ENCODE peak calls at places on chromosomes 4 and X, in four cellular contexts. J is A549, R is GM12878, P is HepG2. M is an unnamed sample.

GRCh38 chr4:63348735-63349673 is 1060.2 kb downstream of the TECRL start:
- DNase-seq in J (no peak), R (no peak), P (no peak), M (no peak)

GRCh38 chrX:68599256-68600152 is 48.0 kb upstream of the STARD8 start:
- DNase-seq in P (no peak), R (no peak), J (peak), M (peak)

GRCh38 chr4:6492861-6493667 is 20.6 kb upstream of the PPP2R2C start:
- DNase-seq in R (no peak), J (no peak), P (no peak), M (no peak)

GRCh38 chr4:27759621-27760020 is 899.0 kb downstream of the STIM2 start:
- DNase-seq in J (no peak), R (no peak), P (no peak), M (no peak)

GRCh38 chrX:40773809-40774208 is 38.5 kb upstream of the MED14 start:
- DNase-seq in R (no peak), J (no peak), P (no peak), M (no peak)

GRCh38 chr4:3174371-3175338 is 74.3 kb upstream of the MSANTD1 start:
- DNase-seq in P (no peak), J (no peak), R (no peak), M (no peak)

GRCh38 chrX:25523574-25523973 is 507.8 kb upstream of the ARX start:
- DNase-seq in R (no peak), P (peak), J (peak), M (no peak)

GRCh38 chr4:9792381-9792780 is 10.9 kb downstream of the DRD5 start:
- DNase-seq in J (no peak), P (no peak), R (no peak), M (no peak)

GRCh38 chrX:96538104-96538725 is 146.4 kb upstream of the DIAPH2 start:
- DNase-seq in P (no peak), J (no peak), R (no peak), M (no peak)

GRCh38 chr4:141432000-141432712 is 204.2 kb upstream of the IL15 start:
- DNase-seq in R (no peak), P (no peak), J (no peak), M (no peak)

GRCh38 chr4:5365071-5366008 is 314.1 kb downstream of the STK32B start:
- DNase-seq in J (peak), P (peak), R (peak), M (no peak)

GRCh38 chr4:150211016-150211415 is 132.8 kb downstream of the DCLK2 start:
- DNase-seq in J (no peak), R (no peak), P (no peak), M (no peak)

GRCh38 chrX:44157858-44158257 is 184.7 kb upstream of the NDP start:
- DNase-seq in R (no peak), J (no peak), P (no peak), M (no peak)

GRCh38 chrX:16807548-16807947 is 21.3 kb downstream of the TXLNG start:
- DNase-seq in R (no peak), J (no peak), P (no peak), M (no peak)

GRCh38 chrX:133722756-133723155 is 262.6 kb downstream of the GPC3 start:
- DNase-seq in P (no peak), R (no peak), J (no peak), M (no peak)

GRCh38 chr4:54898163-54898562 is 227.2 kb downstream of the KDR start:
- DNase-seq in P (no peak), R (no peak), J (no peak), M (no peak)

GRCh38 chrX:107324493-107325310 is 118.3 kb downstream of the DNAAF6 start:
- DNase-seq in P (no peak), J (peak), R (no peak), M (peak)

GRCh38 chr4:183834252-183834651 is 70.9 kb upstream of the STOX2 start:
- DNase-seq in J (no peak), P (no peak), R (no peak), M (no peak)

GRCh38 chr4:72255269-72255668 is 223.5 kb downstream of the NPFFR2 start:
- DNase-seq in J (no peak), R (no peak), P (no peak), M (no peak)

GRCh38 chr4:149718500-149718899 is 97.1 kb downstream of the IQCM start:
- DNase-seq in R (no peak), P (no peak), J (no peak), M (no peak)

DNA sequence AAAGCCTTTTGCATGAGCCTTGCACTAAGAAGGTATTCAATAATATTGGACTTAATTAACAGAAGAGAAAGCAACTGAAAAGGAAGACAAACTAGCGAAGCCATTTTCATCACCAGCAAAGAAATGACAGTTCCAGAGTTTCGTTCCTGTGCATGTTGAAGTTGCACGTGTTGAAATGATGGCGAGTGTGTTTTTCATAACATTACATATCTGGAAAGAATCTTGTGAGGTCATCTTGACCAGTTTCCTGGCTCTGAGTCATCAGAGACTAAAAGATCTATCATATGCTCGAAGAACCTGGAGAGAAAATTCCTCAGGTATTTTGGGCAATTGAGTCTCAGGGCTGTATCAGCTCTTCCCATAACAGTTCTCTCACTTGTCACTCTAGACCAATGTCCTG is 106.2 kb upstream of the MAML3 start:
- DNase-seq in J (peak), P (no peak), R (no peak), M (no peak)
- TF ChIP-seq BHLHE40 in J (no peak), P (no peak), R (no peak), M (no peak)

DNA sequence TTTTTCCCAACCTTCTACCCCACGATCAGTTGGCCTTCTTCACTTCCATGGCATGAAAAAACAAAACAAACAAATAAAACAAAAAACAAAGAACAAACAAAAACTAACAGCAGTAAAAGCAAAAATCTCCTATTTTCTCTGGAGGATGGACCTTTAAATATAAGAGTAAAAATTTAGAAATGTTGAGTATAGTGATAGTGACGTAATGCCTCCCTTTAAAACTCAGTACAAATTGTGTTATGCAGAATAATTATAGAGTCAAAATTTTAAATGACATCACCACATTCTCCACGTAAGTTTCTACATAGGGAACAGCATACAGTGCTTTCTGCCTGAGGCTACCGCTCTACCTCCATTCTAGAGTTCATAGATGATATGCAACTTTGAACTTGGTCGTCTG is 2156.4 kb downstream of the PCDH7 start:
- DNase-seq in P (no peak), J (no peak), R (no peak), M (no peak)
- TF ChIP-seq EP300 in P (no peak), J (no peak), R (no peak), M (no peak)

GRCh38 chr4:8227771-8228318 is 28.8 kb downstream of the SH3TC1 start:
- DNase-seq in P (no peak), J (no peak), R (no peak), M (no peak)

GRCh38 chr4:8225290-8225625 is 26.2 kb downstream of the SH3TC1 start:
- DNase-seq in R (no peak), J (no peak), P (no peak), M (no peak)

GRCh38 chr4:8225704-8226443 is 26.8 kb downstream of the SH3TC1 start:
- DNase-seq in P (peak), R (no peak), J (no peak), M (no peak)

GRCh38 chr4:8228319-8229250 is 29.5 kb downstream of the SH3TC1 start:
- DNase-seq in J (peak), P (no peak), R (peak), M (peak)

GRCh38 chr4:8227201-8227770 is 28.2 kb downstream of the SH3TC1 start:
- DNase-seq in P (no peak), R (no peak), J (no peak), M (no peak)
- TF ChIP-seq BHLHE40 in P (no peak), R (no peak), J (no peak), M (no peak)

DNA sequence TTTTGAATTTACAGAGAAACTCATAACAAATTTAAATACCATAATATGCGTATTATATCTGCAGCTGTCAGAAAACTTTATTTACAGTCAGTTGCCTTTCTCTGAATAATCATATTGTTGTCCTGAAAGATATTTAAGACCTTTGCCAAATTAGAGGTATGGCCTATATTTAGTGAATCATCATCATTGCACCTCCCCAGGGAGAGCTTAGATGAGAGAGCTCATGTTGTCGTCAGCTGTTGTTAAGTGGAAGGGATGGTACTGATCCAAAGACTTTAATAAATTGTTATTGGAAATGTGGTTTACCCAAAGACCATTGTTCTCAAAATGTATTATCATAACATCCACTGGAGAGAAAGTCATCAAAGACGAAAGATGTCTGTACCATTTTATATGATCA is 128.6 kb downstream of the HTR2C start:
- DNase-seq in J (no peak), R (no peak), P (no peak), M (no peak)
- TF ChIP-seq EP300 in J (no peak), R (no peak), P (no peak), M (no peak)

DNA sequence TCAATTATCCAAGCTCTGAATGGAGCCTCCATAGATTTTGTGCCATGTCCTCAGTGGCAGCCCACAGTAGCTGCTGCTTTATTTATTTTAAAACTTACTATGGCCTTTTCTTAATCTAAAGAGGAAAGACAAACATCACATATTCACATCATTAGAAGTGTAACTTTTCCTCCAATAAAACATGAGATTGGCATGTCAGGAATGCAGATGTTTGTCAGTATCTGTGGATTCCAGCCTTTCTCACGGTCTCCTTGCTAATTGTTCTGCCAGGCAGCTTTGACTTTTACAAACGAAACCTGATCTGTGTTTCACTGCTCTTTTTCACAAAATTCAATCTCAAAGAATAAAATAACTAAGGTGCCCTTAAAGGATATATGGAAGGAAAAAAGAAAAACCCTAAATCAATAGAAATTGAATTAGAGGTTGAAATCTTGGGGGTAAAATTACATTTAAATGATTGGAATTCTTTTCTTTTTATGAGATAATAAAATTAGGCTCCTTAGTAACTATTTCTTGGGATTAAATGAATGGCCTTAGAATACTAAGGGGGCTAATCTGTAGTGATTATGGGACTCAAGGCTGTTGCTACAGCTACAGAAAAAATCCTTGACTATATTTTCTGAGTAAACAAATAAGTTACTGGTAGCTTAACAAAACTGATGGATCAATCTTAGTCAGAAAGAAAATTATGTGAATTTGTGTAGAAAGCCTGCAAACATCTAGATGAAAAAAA is 151.3 kb downstream of the RTL9 start:
- DNase-seq in J (no peak), P (no peak), R (no peak), M (no peak)
- TF ChIP-seq BHLHE40 in J (no peak), P (no peak), R (no peak), M (no peak)

DNA sequence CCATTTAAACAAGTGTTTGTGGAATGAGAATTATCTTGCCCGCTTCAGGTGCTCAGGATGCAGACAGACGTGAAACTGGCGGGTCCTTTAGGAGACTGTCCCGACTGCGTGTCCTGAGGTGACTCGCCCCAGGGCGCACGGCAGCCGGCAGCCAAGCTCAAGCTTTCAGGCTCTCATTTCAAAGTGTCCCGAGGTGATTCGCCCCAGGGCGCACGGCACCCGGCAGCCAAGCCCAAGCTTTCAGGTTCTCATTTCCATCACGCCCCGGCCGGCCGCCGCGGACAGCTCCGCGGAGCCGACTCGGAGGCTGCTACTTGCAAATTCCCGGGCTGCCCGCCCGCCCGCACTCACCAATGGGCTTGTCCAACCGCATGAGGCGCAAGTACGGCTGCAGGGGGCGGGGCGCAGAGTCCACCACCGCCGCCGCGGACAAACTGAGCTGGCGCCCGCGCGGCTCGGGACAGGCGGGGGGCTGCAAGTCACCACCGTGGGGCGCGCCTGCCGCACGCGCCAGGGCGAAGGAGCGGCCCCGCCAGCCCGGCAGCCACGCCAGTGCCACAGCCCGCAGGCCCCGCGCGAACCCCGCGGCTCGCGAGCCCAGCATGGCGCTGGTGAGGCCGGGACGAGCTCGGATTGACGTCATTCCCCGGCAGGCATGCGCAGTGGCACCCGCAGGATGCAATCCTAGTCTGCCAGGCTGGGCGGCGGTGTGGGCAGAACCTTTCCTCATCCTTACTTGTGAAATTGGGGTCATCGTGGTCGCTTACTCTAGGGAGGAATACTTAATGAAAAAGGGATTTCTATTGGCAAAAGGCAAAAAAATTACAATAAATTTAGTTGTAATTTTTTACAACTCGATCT is at the start of gene COQ2:
- DNase-seq in R (no peak), J (peak), P (peak), M (peak)
- TF ChIP-seq EP300 in R (no peak), J (no peak), P (no peak), M (no peak)

M was measured in K562.